ENCODE peak calls at places on chromosomes 1 and 21, in five cellular contexts. G, I, E, N and Q are unnamed samples.

GRCh38 chr1:32144033-32144432 is 35.4 kb upstream of the TXLNA start:
- DNase-seq in G (no peak), I (no peak), E (no peak), N (no peak), Q (no peak)

GRCh38 chr21:46122758-46123683 is 25.1 kb downstream of the COL6A2 start:
- DNase-seq in G (no peak), I (no peak), E (peak), N (no peak), Q (peak)

GRCh38 chr21:41759214-41759840 is 7.5 kb downstream of the RIPK4 start:
- DNase-seq in G (peak), I (no peak), E (no peak), N (no peak), Q (no peak)

GRCh38 chr1:219027161-219027673 is 146.5 kb upstream of the LYPLAL1 start:
- DNase-seq in G (no peak), I (no peak), E (no peak), N (no peak), Q (no peak)

GRCh38 chr21:29372063-29372802 is 73.5 kb downstream of the BACH1 start:
- DNase-seq in G (peak), I (peak), E (peak), N (peak), Q (no peak)

GRCh38 chr1:206702803-206703202 is 18.1 kb downstream of the MAPKAPK2 start:
- DNase-seq in G (no peak), I (no peak), E (no peak), N (no peak), Q (no peak)

GRCh38 chr1:32291145-32291707 is 657 bp upstream of the HDAC1 start:
- DNase-seq in G (peak), I (no peak), E (no peak), N (no peak), Q (no peak)

GRCh38 chr1:43239484-43239883 is 30.3 kb upstream of the TMEM125 start:
- DNase-seq in G (no peak), I (peak), E (no peak), N (no peak), Q (no peak)

GRCh38 chr21:42164064-42164789 is 54.7 kb upstream of the ABCG1 start:
- DNase-seq in G (peak), I (peak), E (peak), N (no peak), Q (peak)

GRCh38 chr1:27542463-27543273 is 52.7 kb upstream of the WASF2 start:
- DNase-seq in G (peak), I (no peak), E (peak), N (no peak), Q (peak)

GRCh38 chr1:97050501-97050900 is 328.9 kb downstream of the PTBP2 start:
- DNase-seq in G (peak), I (no peak), E (no peak), N (peak), Q (no peak)